ENCODE peak calls at places on chromosome 7, in four cellular contexts. One of them, this sample, is unnamed.

GRCh38 chr7:55132890-55133551 is 114.2 kb downstream of the EGFR start:
- DNase-seq in HepG2: peak
- DNase-seq in GM12878: no peak
- DNase-seq in K562: no peak
- DNase-seq in this sample: no peak

GRCh38 chr7:20539201-20539600 is 76.3 kb upstream of the ABCB5 start:
- DNase-seq in HepG2: peak
- DNase-seq in GM12878: no peak
- DNase-seq in K562: peak
- DNase-seq in this sample: peak

GRCh38 chr7:92461027-92462003 is 14.0 kb downstream of the GATAD1 start:
- DNase-seq in HepG2: peak
- DNase-seq in GM12878: no peak
- DNase-seq in K562: peak
- DNase-seq in this sample: peak

GRCh38 chr7:80499350-80499955 is 12.4 kb downstream of the GNAT3 start:
- DNase-seq in HepG2: peak
- DNase-seq in GM12878: no peak
- DNase-seq in K562: no peak
- DNase-seq in this sample: no peak

GRCh38 chr7:54831644-54832095 is 72.7 kb upstream of the SEC61G start:
- DNase-seq in HepG2: no peak
- DNase-seq in GM12878: no peak
- DNase-seq in K562: no peak
- DNase-seq in this sample: no peak

GRCh38 chr7:30172451-30172850 is 37.7 kb downstream of the MTURN start:
- DNase-seq in HepG2: no peak
- DNase-seq in GM12878: no peak
- DNase-seq in K562: no peak
- DNase-seq in this sample: no peak

GRCh38 chr7:81525901-81526300 is 243.9 kb downstream of the HGF start:
- DNase-seq in HepG2: no peak
- DNase-seq in GM12878: no peak
- DNase-seq in K562: no peak
- DNase-seq in this sample: no peak

GRCh38 chr7:34160261-34160752 is 255.0 kb downstream of the BMPER start:
- DNase-seq in HepG2: no peak
- DNase-seq in GM12878: no peak
- DNase-seq in K562: no peak
- DNase-seq in this sample: no peak

GRCh38 chr7:132004528-132004927 is 448.1 kb upstream of the PODXL start:
- DNase-seq in HepG2: no peak
- DNase-seq in GM12878: no peak
- DNase-seq in K562: no peak
- DNase-seq in this sample: no peak

GRCh38 chr7:78095549-78095948 is 297.0 kb downstream of the PHTF2 start:
- DNase-seq in HepG2: no peak
- DNase-seq in GM12878: no peak
- DNase-seq in K562: no peak
- DNase-seq in this sample: no peak

GRCh38 chr7:88449410-88449809 is 142.7 kb upstream of the STEAP4 start:
- DNase-seq in HepG2: no peak
- DNase-seq in GM12878: no peak
- DNase-seq in K562: no peak
- DNase-seq in this sample: no peak

GRCh38 chr7:85386460-85386859 is 199.6 kb upstream of the SEMA3D start:
- DNase-seq in HepG2: no peak
- DNase-seq in GM12878: no peak
- DNase-seq in K562: no peak
- DNase-seq in this sample: no peak

GRCh38 chr7:149854611-149855367 is 16.6 kb downstream of the ZNF862 start:
- DNase-seq in HepG2: peak
- DNase-seq in GM12878: no peak
- DNase-seq in K562: no peak
- DNase-seq in this sample: peak

GRCh38 chr7:133330085-133330484 is 77.2 kb downstream of the EXOC4 start:
- DNase-seq in HepG2: peak
- DNase-seq in GM12878: no peak
- DNase-seq in K562: no peak
- DNase-seq in this sample: no peak

GRCh38 chr7:96596120-96596826 is 113.4 kb downstream of the SEM1 start:
- DNase-seq in HepG2: no peak
- DNase-seq in GM12878: no peak
- DNase-seq in K562: no peak
- DNase-seq in this sample: peak

GRCh38 chr7:16564909-16565426 is 38.3 kb downstream of the LRRC72 start:
- DNase-seq in HepG2: peak
- DNase-seq in GM12878: peak
- DNase-seq in K562: peak
- DNase-seq in this sample: peak

GRCh38 chr7:134357486-134357885 is 40.8 kb upstream of the SLC35B4 start:
- DNase-seq in HepG2: no peak
- DNase-seq in GM12878: no peak
- DNase-seq in K562: peak
- DNase-seq in this sample: peak

GRCh38 chr7:76423666-76424412 is 911 bp upstream of the ZP3 start:
- DNase-seq in HepG2: no peak
- DNase-seq in GM12878: no peak
- DNase-seq in K562: no peak
- DNase-seq in this sample: no peak

GRCh38 chr7:138889982-138890381 is 91.2 kb downstream of the KIAA1549 start:
- DNase-seq in HepG2: no peak
- DNase-seq in GM12878: no peak
- DNase-seq in K562: no peak
- DNase-seq in this sample: no peak

GRCh38 chr7:84291756-84292155 is 97.2 kb upstream of the SEMA3A start:
- DNase-seq in HepG2: no peak
- DNase-seq in GM12878: no peak
- DNase-seq in K562: no peak
- DNase-seq in this sample: no peak

GRCh38 chr7:50369408-50370026 is 65.0 kb downstream of the IKZF1 start:
- DNase-seq in HepG2: peak
- DNase-seq in GM12878: peak
- DNase-seq in K562: peak
- DNase-seq in this sample: peak

GRCh38 chr7:13830604-13830915 is 158.9 kb downstream of the ETV1 start:
- DNase-seq in HepG2: no peak
- DNase-seq in GM12878: no peak
- DNase-seq in K562: no peak
- DNase-seq in this sample: no peak

GRCh38 chr7:113209449-113210203 is 91.3 kb upstream of the SMIM30 start:
- DNase-seq in HepG2: no peak
- DNase-seq in GM12878: no peak
- DNase-seq in K562: no peak
- DNase-seq in this sample: no peak

GRCh38 chr7:140867467-140868314 is 57.0 kb downstream of the BRAF start:
- DNase-seq in HepG2: no peak
- DNase-seq in GM12878: no peak
- DNase-seq in K562: no peak
- DNase-seq in this sample: no peak

DNA sequence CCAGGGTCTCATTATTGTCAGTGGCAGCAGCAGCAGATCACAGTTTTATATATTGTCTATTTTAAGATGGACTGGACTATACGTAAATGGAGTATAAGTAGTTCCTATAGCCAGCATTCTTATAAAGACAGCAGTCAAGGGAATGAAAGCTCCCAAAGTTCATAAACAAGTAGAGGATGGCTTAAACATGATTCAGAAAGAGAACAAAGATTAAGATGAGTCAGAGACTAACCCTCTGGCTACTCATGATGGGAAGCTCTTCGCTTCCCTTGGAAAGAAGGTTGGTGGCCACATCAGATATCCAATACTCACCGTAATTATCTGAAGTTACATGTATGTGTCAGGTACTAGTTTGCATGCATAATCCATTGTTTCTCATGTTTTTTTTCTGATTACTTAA is 277.0 kb downstream of the INHBA start:
- DNase-seq in HepG2: no peak
- DNase-seq in GM12878: no peak
- DNase-seq in K562: no peak
- DNase-seq in this sample: no peak
- TF ChIP-seq SP1 in HepG2: no peak
- TF ChIP-seq SP1 in GM12878: no peak
- TF ChIP-seq SP1 in K562: no peak
- TF ChIP-seq SP1 in this sample: no peak

DNA sequence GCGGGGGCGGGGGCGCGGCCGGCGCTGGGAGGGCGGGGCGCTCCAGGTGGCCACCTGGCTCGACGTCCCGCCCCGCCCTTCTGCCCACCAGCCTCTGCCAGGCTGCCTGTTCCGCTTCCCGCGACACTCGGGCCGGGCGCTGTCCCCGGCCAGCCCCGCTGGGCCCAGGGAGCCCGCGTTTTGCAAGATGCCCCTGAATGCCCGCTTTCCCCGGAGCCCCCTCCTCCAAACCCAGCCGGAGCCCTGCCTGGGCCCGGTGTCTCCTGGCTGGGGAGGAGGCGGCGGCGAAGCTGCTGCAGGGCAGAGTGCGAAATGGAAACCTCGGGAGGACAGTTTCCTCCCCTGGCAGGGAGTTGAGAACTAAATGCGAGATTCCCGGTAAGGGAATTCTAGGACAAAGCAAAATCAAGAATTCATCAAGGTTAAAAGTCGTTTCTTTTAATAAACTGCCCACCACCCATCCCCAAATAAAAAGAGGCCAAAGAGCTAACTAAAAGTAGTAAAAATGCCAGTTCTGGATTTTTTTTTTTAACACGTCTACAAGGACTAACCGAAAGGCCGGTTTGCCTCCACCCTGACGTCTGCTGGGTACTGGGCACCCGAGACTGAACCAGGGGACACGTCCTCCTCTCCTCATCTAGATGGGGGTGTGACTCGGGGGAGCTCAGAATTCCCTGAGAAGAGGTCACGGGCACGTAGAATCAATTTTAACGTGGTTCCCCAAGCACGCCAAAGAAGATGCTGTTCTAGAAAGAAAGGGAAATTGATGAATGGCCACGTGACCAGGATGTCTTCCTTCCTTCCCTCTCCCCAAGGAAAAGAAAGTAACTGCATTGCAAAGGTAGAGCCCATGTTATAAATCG is 200.4 kb upstream of the NFE2L3 start:
- DNase-seq in HepG2: no peak
- DNase-seq in GM12878: no peak
- DNase-seq in K562: peak
- DNase-seq in this sample: peak
- TF ChIP-seq FOXK2 in HepG2: no peak
- TF ChIP-seq FOXK2 in GM12878: no peak
- TF ChIP-seq FOXK2 in K562: no peak
- TF ChIP-seq FOXK2 in this sample: no peak

GRCh38 chr7:1694981-1695511 is 25.0 kb downstream of the ELFN1 start:
- DNase-seq in HepG2: no peak
- DNase-seq in GM12878: no peak
- DNase-seq in K562: no peak
- DNase-seq in this sample: no peak

GRCh38 chr7:1692500-1693418 is 22.7 kb downstream of the ELFN1 start:
- DNase-seq in HepG2: no peak
- DNase-seq in GM12878: no peak
- DNase-seq in K562: no peak
- DNase-seq in this sample: no peak

GRCh38 chr7:1694551-1694950 is 24.5 kb downstream of the ELFN1 start:
- DNase-seq in HepG2: no peak
- DNase-seq in GM12878: no peak
- DNase-seq in K562: no peak
- DNase-seq in this sample: no peak

GRCh38 chr7:1693991-1694524 is 24.0 kb downstream of the ELFN1 start:
- DNase-seq in HepG2: no peak
- DNase-seq in GM12878: no peak
- DNase-seq in K562: no peak
- DNase-seq in this sample: no peak

DNA sequence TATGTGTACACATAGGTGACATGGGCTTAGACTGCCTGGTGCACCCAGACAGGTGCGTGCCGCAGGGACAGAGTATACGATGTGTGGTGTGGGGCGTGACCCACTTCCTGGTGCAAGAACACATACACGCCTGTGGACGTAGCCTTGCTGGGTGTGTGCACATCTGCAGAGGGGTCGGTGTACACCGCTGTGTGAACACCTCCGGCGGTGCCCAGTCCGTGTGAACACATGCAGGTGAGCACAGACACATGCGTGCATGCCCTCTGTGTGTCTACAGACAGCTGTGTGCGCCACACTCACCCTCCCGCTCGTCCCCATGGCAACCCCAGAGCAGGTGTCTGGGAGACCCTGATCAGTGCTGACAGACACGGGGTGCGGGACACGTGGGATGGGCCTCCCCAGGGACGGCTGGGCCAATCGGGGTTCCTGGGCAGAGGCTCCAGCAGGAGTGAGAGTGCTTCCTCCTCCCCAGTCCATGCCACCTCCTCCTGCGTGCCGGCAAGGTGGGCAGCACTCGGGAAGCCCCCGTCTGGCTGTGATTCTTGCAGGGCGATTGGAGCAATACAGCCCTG is 23.4 kb downstream of the ELFN1 start:
- DNase-seq in HepG2: no peak
- DNase-seq in GM12878: no peak
- DNase-seq in K562: no peak
- DNase-seq in this sample: no peak
- TF ChIP-seq SP1 in HepG2: no peak
- TF ChIP-seq SP1 in GM12878: no peak
- TF ChIP-seq SP1 in K562: no peak
- TF ChIP-seq SP1 in this sample: no peak

GRCh38 chr7:102425639-102426267 is 7.6 kb upstream of the ORAI2 start:
- DNase-seq in HepG2: no peak
- DNase-seq in GM12878: peak
- DNase-seq in K562: no peak
- DNase-seq in this sample: no peak

GRCh38 chr7:102431617-102432298 is 1.6 kb upstream of the ORAI2 start:
- DNase-seq in HepG2: peak
- DNase-seq in GM12878: no peak
- DNase-seq in K562: no peak
- DNase-seq in this sample: no peak

GRCh38 chr7:102432476-102433318 is 678 bp upstream of the ORAI2 start:
- DNase-seq in HepG2: no peak
- DNase-seq in GM12878: no peak
- DNase-seq in K562: peak
- DNase-seq in this sample: no peak

GRCh38 chr7:102426268-102427031 is 6.9 kb upstream of the ORAI2 start:
- DNase-seq in HepG2: no peak
- DNase-seq in GM12878: peak
- DNase-seq in K562: no peak
- DNase-seq in this sample: no peak

DNA sequence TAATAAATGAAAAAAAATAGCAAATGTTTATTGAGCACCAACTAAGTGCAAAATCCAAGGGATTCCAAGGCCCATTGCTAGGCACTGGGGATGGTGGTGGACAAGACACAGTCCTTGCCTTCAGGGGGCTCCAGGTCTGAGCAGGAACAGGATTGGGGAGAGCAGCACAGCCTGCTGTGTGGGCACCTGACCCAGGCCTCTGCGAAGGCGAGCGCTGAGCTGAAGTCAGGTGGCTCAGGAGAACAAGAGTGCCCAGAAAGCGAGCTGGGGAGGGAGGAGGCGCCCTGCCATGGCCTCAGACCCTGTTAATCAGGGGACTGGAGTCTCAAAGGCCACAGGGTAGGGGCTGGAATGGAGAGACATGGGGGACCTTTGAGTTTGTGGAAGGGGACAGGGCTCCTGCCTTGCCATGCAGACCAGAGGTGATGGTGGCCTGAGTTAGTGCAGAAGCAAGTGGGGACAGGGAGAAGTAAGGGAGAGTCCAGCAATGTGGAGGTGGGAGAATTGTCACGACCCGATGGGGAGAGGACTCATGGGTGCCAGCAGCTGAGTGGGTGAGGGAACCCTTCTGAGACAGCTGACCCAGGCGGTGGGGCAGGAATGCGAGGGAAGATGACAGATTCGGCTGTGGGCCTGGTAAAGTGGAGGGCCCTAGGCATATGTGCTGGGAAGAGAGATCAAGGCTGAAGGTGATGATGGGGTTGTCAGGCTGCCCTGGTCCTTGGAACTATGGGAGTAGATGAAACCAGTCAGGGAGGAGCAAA is 4.1 kb upstream of the ORAI2 start:
- DNase-seq in HepG2: no peak
- DNase-seq in GM12878: no peak
- DNase-seq in K562: no peak
- DNase-seq in this sample: no peak
- TF ChIP-seq FOXK2 in HepG2: no peak
- TF ChIP-seq FOXK2 in GM12878: no peak
- TF ChIP-seq FOXK2 in K562: no peak
- TF ChIP-seq FOXK2 in this sample: no peak

This sample was measured in HEK293T.